ENCODE peak calls at places on chromosomes 16 and 17, in seven cellular contexts. A is heart right ventricle, Q is kidney, E is hepatocyte, V is cardiac muscle cell, U is Karpas-422, B is HCT116. R is an unnamed sample.

GRCh38 chr16:20884240-20884556 is 16.0 kb downstream of the DCUN1D3 start:
- DNase-seq in A (no peak), Q (no peak), E (peak), V (peak), U (no peak), B (no peak), R (no peak)

GRCh38 chr16:8094696-8095095 is 495.6 kb downstream of the TMEM114 start:
- DNase-seq in A (no peak), Q (no peak), E (no peak), V (no peak), U (no peak), B (no peak), R (no peak)

GRCh38 chr16:11410382-11411058 is 65.3 kb downstream of the RMI2 start:
- DNase-seq in A (no peak), Q (no peak), E (no peak), V (no peak), U (no peak), B (no peak), R (no peak)

GRCh38 chr17:246226-246625 is 64.8 kb upstream of the DOC2B start:
- DNase-seq in A (no peak), Q (peak), E (no peak), V (no peak), U (no peak), B (no peak), R (no peak)

GRCh38 chr16:81483064-81483969 is 38.7 kb downstream of the CMIP start:
- DNase-seq in A (no peak), Q (peak), E (no peak), V (no peak), U (no peak), B (no peak), R (no peak)

GRCh38 chr17:74390680-74391653 is 23.7 kb downstream of the GPR142 start:
- DNase-seq in A (no peak), Q (no peak), E (no peak), V (no peak), U (no peak), B (no peak), R (no peak)

GRCh38 chr17:42920922-42921321 is 20.3 kb downstream of the G6PC1 start:
- DNase-seq in A (peak), Q (no peak), E (no peak), V (peak), U (no peak), B (no peak), R (no peak)

GRCh38 chr17:41772218-41772585 is 14.3 kb downstream of the JUP start:
- DNase-seq in A (no peak), Q (peak), E (peak), V (no peak), U (no peak), B (no peak), R (no peak)

GRCh38 chr16:57470683-57471082 is 8.2 kb downstream of the POLR2C start:
- DNase-seq in A (peak), Q (no peak), E (peak), V (peak), U (no peak), B (no peak), R (no peak)

GRCh38 chr17:68835061-68835460 is 120.1 kb downstream of the ABCA8 start:
- DNase-seq in A (no peak), Q (no peak), E (no peak), V (no peak), U (no peak), B (no peak), R (no peak)

GRCh38 chr17:74639704-74640142 is 16.2 kb upstream of the CD300E start:
- DNase-seq in A (no peak), Q (no peak), E (no peak), V (peak), U (peak), B (no peak), R (no peak)

GRCh38 chr17:77317091-77317519 is 176.3 kb downstream of the SEC14L1 start:
- DNase-seq in A (no peak), Q (peak), E (no peak), V (no peak), U (no peak), B (no peak), R (no peak)

GRCh38 chr17:50557265-50558029 is 3.1 kb upstream of the CACNA1G start:
- DNase-seq in A (no peak), Q (no peak), E (no peak), V (no peak), U (no peak), B (no peak), R (no peak)

GRCh38 chr17:50559674-50560184 is 786 bp upstream of the CACNA1G start:
- DNase-seq in A (peak), Q (no peak), E (peak), V (peak), U (peak), B (peak), R (no peak)

GRCh38 chr17:50558091-50558490 is 2.4 kb upstream of the CACNA1G start:
- DNase-seq in A (no peak), Q (no peak), E (no peak), V (no peak), U (no peak), B (no peak), R (no peak)

GRCh38 chr17:50558955-50559614 is 1.4 kb upstream of the CACNA1G start:
- DNase-seq in A (no peak), Q (no peak), E (peak), V (no peak), U (peak), B (no peak), R (no peak)

GRCh38 chr17:50558581-50558954 is 1.9 kb upstream of the CACNA1G start:
- DNase-seq in A (no peak), Q (no peak), E (no peak), V (no peak), U (no peak), B (no peak), R (no peak)
- H3K4me3 ChIP-seq in A (peak), Q (no peak), E (no peak), V (peak), U (no peak), B (no peak), R (no peak)

DNA sequence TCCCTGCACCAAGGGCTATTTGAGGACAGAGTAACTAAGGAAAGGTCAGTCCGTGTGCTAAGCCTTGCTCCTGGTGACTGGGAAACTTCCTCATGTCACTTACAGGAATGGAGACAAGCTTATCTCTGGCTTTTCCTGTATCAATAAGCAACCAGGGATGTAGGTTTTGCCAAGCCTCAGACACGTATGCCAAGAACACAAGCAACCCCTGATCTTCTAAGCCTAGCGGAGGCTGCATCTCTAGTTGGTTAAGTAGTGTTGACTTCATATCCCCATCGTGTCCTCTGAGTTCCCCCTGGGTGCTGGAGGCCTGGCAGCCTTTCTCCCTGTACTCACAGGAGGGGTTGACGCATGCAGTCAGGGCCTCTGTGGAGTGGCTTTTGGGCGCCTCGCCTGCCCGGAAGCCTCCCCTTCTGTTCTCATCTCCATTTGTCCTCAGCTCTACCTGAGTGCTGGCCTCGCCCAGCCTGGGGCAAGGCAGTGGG is 1.4 kb upstream of the C1QTNF1 start:
- DNase-seq in A (peak), Q (peak), E (no peak), V (peak), U (no peak), B (no peak), R (no peak)
- H3K27ac ChIP-seq in A (peak), Q (peak), E (no peak), V (no peak), U (no peak), B (no peak), R (no peak)

DNA sequence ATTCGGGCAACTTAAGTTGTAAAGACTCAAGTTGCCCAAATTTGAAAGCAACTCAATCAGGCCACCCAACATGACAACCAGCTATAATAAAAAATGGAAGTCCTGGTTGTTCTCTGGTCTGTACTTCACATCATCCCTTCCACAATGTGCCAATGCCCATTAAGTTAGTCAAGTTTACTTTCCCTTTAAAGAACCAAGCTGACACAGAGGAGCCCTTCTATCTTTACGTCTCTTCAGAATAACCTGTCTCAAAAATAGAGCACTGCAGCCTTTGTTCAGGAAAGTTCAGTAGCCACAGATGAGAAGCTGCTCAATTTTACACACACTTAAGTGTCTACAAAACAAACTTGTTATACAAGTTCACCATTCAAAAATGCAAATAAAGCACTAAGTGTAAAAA is 75.1 kb upstream of the C17orf78 start:
- DNase-seq in A (no peak), Q (no peak), E (no peak), V (no peak), U (no peak), B (no peak), R (no peak)
- H3K4me3 ChIP-seq in A (peak), Q (no peak), E (no peak), V (no peak), U (no peak), B (no peak), R (no peak)

GRCh38 chr17:63476857-63477470 is at the start of gene ACE:
- DNase-seq in A (peak), Q (no peak), E (peak), V (peak), U (peak), B (no peak), R (peak)

GRCh38 chr17:63477471-63478440 is 895 bp downstream of the ACE start:
- DNase-seq in A (no peak), Q (no peak), E (peak), V (peak), U (no peak), B (no peak), R (no peak)

GRCh38 chr17:63474914-63475460 is 1.9 kb upstream of the ACE start:
- DNase-seq in A (no peak), Q (no peak), E (no peak), V (no peak), U (no peak), B (no peak), R (no peak)

GRCh38 chr17:63475491-63476412 is 1.1 kb upstream of the ACE start:
- DNase-seq in A (no peak), Q (no peak), E (no peak), V (no peak), U (no peak), B (no peak), R (no peak)

DNA sequence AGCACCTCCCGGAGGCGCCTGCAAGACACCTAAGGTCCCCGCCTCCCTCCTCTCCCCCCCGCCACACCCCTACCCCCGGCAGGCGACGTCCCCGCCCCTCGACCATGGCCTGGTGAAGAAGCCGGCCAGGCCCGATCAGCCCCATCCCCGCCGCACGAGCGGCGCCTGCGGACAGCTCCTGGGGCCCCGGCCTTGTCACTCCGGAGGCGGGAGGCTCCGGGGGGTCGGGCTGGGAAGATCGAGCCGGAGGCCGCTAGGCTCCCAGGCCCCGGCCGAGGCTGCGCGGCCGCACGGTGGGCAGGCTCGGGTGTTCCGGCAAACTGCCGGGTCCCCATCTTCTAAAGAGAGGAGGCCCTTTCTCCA is 386 bp upstream of the ACE start:
- DNase-seq in A (no peak), Q (no peak), E (peak), V (peak), U (peak), B (no peak), R (no peak)
- H3K27ac ChIP-seq in A (no peak), Q (no peak), E (peak), V (no peak), U (no peak), B (peak), R (no peak)

R was measured in CD8-positive, alpha-beta T cell.